ENCODE peak calls at places on chromosomes 2 and 18, in four cellular contexts. Q is GM12865, B is OCI-LY7, S is esophagus squamous epithelium. E is an unnamed sample.

GRCh38 chr2:8592736-8593135 is 89.1 kb upstream of the ID2 start:
- DNase-seq in S (no peak), Q (no peak), B (no peak), E (no peak)

GRCh38 chr2:207528980-207529329 is 807 bp upstream of the CREB1 start:
- DNase-seq in S (no peak), Q (peak; percentile 82), B (peak; percentile 55), E (peak; percentile 44)

GRCh38 chr2:31828891-31829290 is 181.9 kb downstream of the MEMO1 start:
- DNase-seq in B (no peak), S (no peak), Q (no peak), E (no peak)

GRCh38 chr2:234251326-234252271 is 201.1 kb downstream of the SPP2 start:
- DNase-seq in Q (no peak), S (no peak), B (no peak), E (no peak)

GRCh38 chr2:182252534-182252933 is 174.3 kb downstream of the PDE1A start:
- DNase-seq in Q (no peak), S (no peak), B (no peak), E (no peak)

GRCh38 chr2:218031771-218032257 is 29.0 kb upstream of the TNS1 start:
- DNase-seq in B (no peak), S (no peak), Q (no peak), E (no peak)

GRCh38 chr18:76757925-76758324 is 64.4 kb upstream of the ZNF236 start:
- DNase-seq in B (no peak), S (no peak), Q (no peak), E (no peak)

GRCh38 chr18:63237911-63238710 is 81.5 kb downstream of the BCL2 start:
- DNase-seq in Q (no peak), S (no peak), B (no peak), E (no peak)

GRCh38 chr18:9914584-9915290 is 921 bp downstream of the VAPA start:
- DNase-seq in B (peak; percentile 69), S (no peak), Q (peak; percentile 78), E (peak; percentile 84)

GRCh38 chr2:75870133-75870532 is 159.4 kb upstream of the GCFC2 start:
- DNase-seq in B (no peak), Q (no peak), S (no peak), E (no peak)

GRCh38 chr2:208318127-208318526 is 52.1 kb downstream of the PIKFYVE start:
- DNase-seq in S (no peak), B (no peak), Q (no peak), E (no peak)

GRCh38 chr18:56576826-56577573 is 61.4 kb downstream of the TXNL1 start:
- DNase-seq in B (no peak), S (no peak), Q (no peak), E (no peak)

GRCh38 chr2:66699481-66700180 is 264.7 kb downstream of the MEIS1 start:
- DNase-seq in Q (no peak), S (no peak), B (no peak), E (peak; percentile 47)

GRCh38 chr2:219618733-219619122 is 8.7 kb upstream of the SLC4A3 start:
- DNase-seq in Q (no peak), S (no peak), B (no peak), E (no peak)

GRCh38 chr2:177242136-177242987 is 22.2 kb downstream of the NFE2L2 start:
- DNase-seq in Q (no peak), B (no peak), S (no peak), E (no peak)
- H3K4me3 ChIP-seq in Q (peak overlapping the region; percentile 9), B (no peak overlapping the region), S (no peak overlapping the region), E (peak overlapping the region; percentile 27)

GRCh38 chr18:13614318-13614643 is 112.1 kb downstream of the FAM210A start:
- DNase-seq in Q (peak; percentile 58), S (no peak), B (peak; percentile 75), E (no peak)

GRCh38 chr18:13613591-13614317 is 112.6 kb downstream of the FAM210A start:
- DNase-seq in Q (peak; percentile 48), B (peak; percentile 88), S (no peak), E (peak; percentile 93)

GRCh38 chr18:13612111-13612997 is 114.0 kb downstream of the FAM210A start:
- DNase-seq in Q (peak; percentile 96), S (peak; percentile 30), B (peak; percentile 96), E (peak; percentile 97)

GRCh38 chr18:13611616-13612110 is 114.7 kb downstream of the FAM210A start:
- DNase-seq in B (no peak), S (no peak), Q (no peak), E (no peak)

GRCh38 chr18:13613099-13613498 is 113.3 kb downstream of the FAM210A start:
- DNase-seq in S (no peak), Q (peak; percentile 14), B (peak; percentile 24), E (peak; percentile 64)
- H3K4me3 ChIP-seq in S (no peak overlapping the region), Q (peak overlapping the region; percentile 51), B (peak overlapping the region; percentile 85), E (peak overlapping the region; percentile 79)

GRCh38 chr18:26335139-26335933 is 109.1 kb downstream of the TAF4B start:
- DNase-seq in B (no peak), Q (no peak), S (no peak), E (no peak)
- H3K4me3 ChIP-seq in B (no peak overlapping the region), Q (no peak overlapping the region), S (no peak overlapping the region), E (no peak overlapping the region)

DNA sequence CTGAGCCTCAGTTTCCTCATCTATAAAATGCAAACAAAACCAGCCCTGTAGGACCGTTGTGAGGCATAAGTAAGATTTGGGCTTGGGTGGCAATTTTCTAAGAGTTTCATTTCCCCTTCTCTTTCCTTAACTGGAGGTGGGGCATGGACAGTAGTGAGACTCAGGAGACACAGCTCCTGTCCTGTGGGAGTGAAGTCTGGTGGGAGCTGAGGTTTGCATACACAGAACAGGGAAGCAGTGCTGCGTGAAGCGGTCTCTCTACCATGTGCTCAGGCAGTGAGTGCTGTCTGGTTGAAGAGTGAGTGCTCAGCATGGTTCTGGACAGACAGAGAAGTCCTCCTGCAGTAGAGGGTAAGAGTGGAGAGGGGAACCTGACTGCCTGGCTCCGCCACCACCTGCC is 62.3 kb upstream of the MCFD2 start:
- DNase-seq in B (peak; percentile 67), Q (peak; percentile 38), S (no peak), E (peak; percentile 96)
- H3K4me3 ChIP-seq in B (peak overlapping the region; percentile 20), Q (no peak overlapping the region), S (no peak overlapping the region), E (peak overlapping the region; percentile 60)

GRCh38 chr2:84882415-84882738 is 1.5 kb upstream of the TRABD2A start:
- DNase-seq in Q (no peak), B (no peak), S (no peak), E (no peak)
- H3K4me3 ChIP-seq in Q (peak overlapping the region; percentile 64), B (no peak overlapping the region), S (peak overlapping the region; percentile 11), E (peak overlapping the region; percentile 58)

GRCh38 chr18:75216212-75216925 is 5.8 kb downstream of the TSHZ1 start:
- DNase-seq in S (no peak), Q (no peak), B (no peak), E (no peak)
- H3K4me3 ChIP-seq in S (no peak overlapping the region), Q (no peak overlapping the region), B (no peak overlapping the region), E (no peak overlapping the region)

GRCh38 chr2:122988395-122989221 is 1036.5 kb upstream of the CNTNAP5 start:
- DNase-seq in Q (no peak), S (no peak), B (no peak), E (peak; percentile 41)
- H3K4me3 ChIP-seq in Q (no peak overlapping the region), S (no peak overlapping the region), B (no peak overlapping the region), E (no peak overlapping the region)

GRCh38 chr2:24588294-24588693 is 97.2 kb downstream of the NCOA1 start:
- DNase-seq in Q (no peak), B (no peak), S (no peak), E (no peak)

GRCh38 chr2:24592436-24593100 is 101.5 kb downstream of the NCOA1 start:
- DNase-seq in S (no peak), B (no peak), Q (no peak), E (no peak)

GRCh38 chr2:24597181-24597870 is 106.3 kb downstream of the NCOA1 start:
- DNase-seq in B (no peak), Q (no peak), S (no peak), E (no peak)

GRCh38 chr2:24594283-24594682 is 103.2 kb downstream of the NCOA1 start:
- DNase-seq in Q (no peak), B (no peak), S (no peak), E (no peak)
- H3K4me3 ChIP-seq in Q (no peak overlapping the region), B (no peak overlapping the region), S (no peak overlapping the region), E (no peak overlapping the region)

GRCh38 chr18:51654441-51655326 is 457.2 kb upstream of the MEX3C start:
- DNase-seq in Q (peak; percentile 26), B (no peak), S (no peak), E (no peak)
- H3K4me3 ChIP-seq in Q (no peak overlapping the region), B (no peak overlapping the region), S (no peak overlapping the region), E (no peak overlapping the region)

GRCh38 chr2:68594674-68595492 is 48.5 kb upstream of the PROKR1 start:
- DNase-seq in B (peak; percentile 57), S (no peak), Q (peak; percentile 78), E (peak; percentile 82)
- H3K4me3 ChIP-seq in B (no peak overlapping the region), S (no peak overlapping the region), Q (peak overlapping the region; percentile 20), E (no peak overlapping the region)

E was measured in Karpas-422.